ENCODE peak calls at places on chromosomes 6 and 20, in seven cellular contexts. I is breast epithelium, E is AG10803, N is astrocyte of the cerebellum, L is ovary, W is neuronal stem cell, Y is H7. D is an unnamed sample.

GRCh38 chr20:37295001-37295400 is 5.5 kb downstream of the MANBAL start:
- DNase-seq in E (peak), W (no peak), N (peak), L (no peak), Y (no peak), I (no peak), D (no peak)

GRCh38 chr6:3114377-3114776 is 4.1 kb upstream of the BPHL start:
- DNase-seq in I (no peak), N (no peak), W (no peak), E (no peak), L (no peak), Y (no peak), D (no peak)

GRCh38 chr6:90101403-90101802 is 195.2 kb downstream of the BACH2 start:
- DNase-seq in L (no peak), W (no peak), Y (no peak), E (no peak), I (no peak), N (no peak), D (no peak)

GRCh38 chr6:139927236-139927635 is 552.8 kb upstream of the CITED2 start:
- DNase-seq in Y (peak), L (no peak), E (peak), W (no peak), I (no peak), N (peak), D (no peak)

GRCh38 chr6:69416739-69417138 is 380.1 kb downstream of the LMBRD1 start:
- DNase-seq in Y (no peak), N (peak), L (no peak), I (no peak), W (no peak), E (peak), D (no peak)

GRCh38 chr6:161922631-161923119 is 648.8 kb upstream of the AGPAT4 start:
- DNase-seq in W (no peak), L (no peak), E (peak), N (no peak), I (no peak), Y (peak), D (peak)

GRCh38 chr6:152503541-152503940 is 133.6 kb downstream of the SYNE1 start:
- DNase-seq in N (no peak), L (no peak), E (peak), Y (no peak), I (no peak), W (no peak), D (no peak)

GRCh38 chr6:121333196-121333595 is 1.1 kb downstream of the TBC1D32 start:
- DNase-seq in I (no peak), Y (no peak), W (no peak), L (no peak), E (no peak), N (no peak), D (no peak)

GRCh38 chr20:1622450-1622849 is 2.6 kb upstream of the SIRPB1 start:
- DNase-seq in L (no peak), E (no peak), Y (no peak), N (no peak), I (no peak), W (no peak), D (no peak)

GRCh38 chr20:57167971-57168693 is 98.3 kb downstream of the BMP7 start:
- DNase-seq in N (no peak), Y (no peak), L (no peak), I (no peak), E (no peak), W (no peak), D (no peak)

GRCh38 chr20:19491241-19491640 is 266.8 kb upstream of the RIN2 start:
- DNase-seq in L (no peak), I (no peak), Y (no peak), W (no peak), E (no peak), N (no peak), D (no peak)

GRCh38 chr6:37272834-37273566 is 15.1 kb upstream of the TMEM217 start:
- DNase-seq in L (no peak), W (no peak), E (no peak), N (no peak), Y (no peak), I (no peak), D (no peak)

GRCh38 chr6:132300323-132300949 is 100.8 kb downstream of the MOXD1 start:
- DNase-seq in L (no peak), N (peak), E (peak), I (no peak), Y (peak), W (no peak), D (no peak)

GRCh38 chr6:21109421-21110178 is 484.0 kb upstream of the SOX4 start:
- DNase-seq in W (no peak), N (peak), Y (no peak), L (no peak), I (no peak), E (peak), D (no peak)

GRCh38 chr6:129485746-129486145 is 224.2 kb downstream of the ARHGAP18 start:
- DNase-seq in Y (no peak), N (no peak), E (no peak), I (no peak), L (no peak), W (no peak), D (no peak)

GRCh38 chr6:105740946-105741605 is 338.2 kb upstream of the PREP start:
- DNase-seq in L (no peak), E (peak), I (no peak), Y (no peak), W (no peak), N (no peak), D (no peak)

GRCh38 chr6:83637953-83638352 is 70.9 kb downstream of the SNAP91 start:
- DNase-seq in E (no peak), I (no peak), L (no peak), Y (no peak), W (no peak), N (no peak), D (no peak)

GRCh38 chr6:106671651-106672050 is 42.3 kb downstream of the QRSL1 start:
- DNase-seq in W (no peak), I (no peak), E (no peak), L (no peak), N (no peak), Y (no peak), D (no peak)

GRCh38 chr6:34806738-34807453 is 15.0 kb downstream of the BLTP3A start:
- DNase-seq in E (peak), N (no peak), L (no peak), W (no peak), Y (no peak), I (no peak), D (no peak)

GRCh38 chr6:150395388-150396009 is 26.7 kb downstream of the IYD start:
- DNase-seq in W (peak), N (peak), L (peak), I (no peak), E (peak), Y (peak), D (peak)

GRCh38 chr20:17995967-17996819 is 27.4 kb downstream of the MGME1 start:
- DNase-seq in N (peak), L (no peak), I (no peak), E (peak), W (peak), Y (peak), D (no peak)

GRCh38 chr20:39016076-39016475 is 53.9 kb downstream of the DHX35 start:
- DNase-seq in Y (no peak), N (no peak), E (no peak), L (no peak), W (no peak), I (no peak), D (no peak)

GRCh38 chr6:161181136-161181535 is 92.7 kb downstream of the AGPAT4 start:
- DNase-seq in E (no peak), N (no peak), Y (no peak), L (no peak), W (no peak), I (no peak), D (no peak)

GRCh38 chr20:47875302-47876025 is 90.2 kb upstream of the SULF2 start:
- DNase-seq in L (peak), Y (no peak), E (peak), N (no peak), W (no peak), I (no peak), D (no peak)

GRCh38 chr6:161476711-161477110 is 202.8 kb upstream of the AGPAT4 start:
- DNase-seq in I (no peak), W (no peak), L (no peak), E (peak), Y (no peak), N (peak), D (no peak)

GRCh38 chr20:50095476-50096078 is 17.4 kb downstream of the UBE2V1 start:
- DNase-seq in I (no peak), L (no peak), E (no peak), N (no peak), Y (no peak), W (no peak), D (no peak)

GRCh38 chr6:36731622-36732310 is 34.1 kb downstream of the RAB44 start:
- DNase-seq in I (no peak), L (no peak), Y (no peak), W (no peak), E (no peak), N (no peak), D (no peak)

GRCh38 chr20:43926691-43927090 is 12.0 kb downstream of the TOX2 start:
- DNase-seq in W (no peak), L (no peak), N (no peak), E (no peak), I (no peak), Y (no peak), D (no peak)

GRCh38 chr20:56483970-56484369 is 15.5 kb downstream of the RTF2 start:
- DNase-seq in L (no peak), I (no peak), W (no peak), N (no peak), E (no peak), Y (no peak), D (no peak)

GRCh38 chr6:137872071-137872470 is 5.0 kb downstream of the TNFAIP3 start:
- DNase-seq in W (no peak), Y (no peak), N (no peak), E (peak), L (no peak), I (no peak), D (no peak)

GRCh38 chr20:62918830-62919229 is 7.5 kb downstream of the DIDO1 start:
- DNase-seq in L (no peak), W (no peak), N (no peak), I (no peak), Y (no peak), E (no peak), D (no peak)

GRCh38 chr6:21886601-21887091 is 293.1 kb downstream of the SOX4 start:
- DNase-seq in I (no peak), W (no peak), N (no peak), L (no peak), E (peak), Y (no peak), D (no peak)

GRCh38 chr20:19583532-19584175 is 174.4 kb upstream of the RIN2 start:
- DNase-seq in L (peak), Y (peak), W (peak), E (peak), I (peak), N (peak), D (peak)

GRCh38 chr6:97422171-97422570 is 139.2 kb upstream of the MMS22L start:
- DNase-seq in N (no peak), I (no peak), W (no peak), E (no peak), L (no peak), Y (no peak), D (no peak)

GRCh38 chr6:39228111-39228971 is 934 bp downstream of the KCNK5 start:
- DNase-seq in L (peak), Y (peak), W (no peak), I (no peak), N (no peak), E (no peak), D (no peak)
- H3K4me3 ChIP-seq in L (peak), Y (peak), W (peak), I (peak), N (no peak), E (no peak), D (peak)

GRCh38 chr6:10526156-10526555 is 5.0 kb downstream of the GCNT2 start:
- DNase-seq in L (no peak), W (no peak), N (no peak), I (no peak), Y (no peak), E (no peak), D (no peak)
- H3K4me3 ChIP-seq in L (no peak), W (no peak), N (no peak), I (no peak), Y (no peak), E (no peak), D (no peak)

GRCh38 chr6:71887744-71888115 is 1.4 kb downstream of the RIMS1 start:
- DNase-seq in Y (no peak), E (no peak), W (no peak), I (no peak), L (no peak), N (no peak), D (no peak)

GRCh38 chr6:71889366-71889765 is 3.0 kb downstream of the RIMS1 start:
- DNase-seq in I (no peak), N (no peak), W (no peak), L (no peak), Y (no peak), E (no peak), D (no peak)

GRCh38 chr6:71886184-71887005 is at the start of gene RIMS1:
- DNase-seq in L (peak), E (peak), W (peak), N (no peak), Y (peak), I (no peak), D (no peak)

GRCh38 chr6:71888720-71889340 is 2.5 kb downstream of the RIMS1 start:
- DNase-seq in Y (no peak), W (no peak), I (no peak), L (no peak), E (no peak), N (no peak), D (no peak)

GRCh38 chr6:71887006-71887743 is 825 bp downstream of the RIMS1 start:
- DNase-seq in W (peak), E (no peak), L (no peak), Y (peak), I (no peak), N (no peak), D (no peak)
- H3K4me3 ChIP-seq in W (peak), E (peak), L (peak), Y (peak), I (peak), N (peak), D (peak)

GRCh38 chr20:34580588-34580940 is 22.0 kb downstream of the MAP1LC3A start:
- DNase-seq in W (no peak), E (no peak), I (no peak), Y (no peak), L (no peak), N (no peak), D (no peak)
- H3K4me3 ChIP-seq in W (no peak), E (no peak), I (no peak), Y (no peak), L (no peak), N (no peak), D (no peak)

GRCh38 chr6:75204959-75205775 is 686 bp downstream of the COL12A1 start:
- DNase-seq in E (peak), W (peak), L (peak), N (no peak), Y (peak), I (peak), D (no peak)
- H3K4me3 ChIP-seq in E (peak), W (peak), L (peak), N (peak), Y (peak), I (peak), D (peak)

GRCh38 chr6:166861961-166862286 is 94.4 kb downstream of the RNASET2 start:
- DNase-seq in W (no peak), L (no peak), E (no peak), I (no peak), Y (no peak), N (no peak), D (no peak)

GRCh38 chr6:166862287-166862977 is 93.9 kb downstream of the RNASET2 start:
- DNase-seq in E (no peak), W (peak), Y (peak), I (no peak), N (no peak), L (no peak), D (no peak)

GRCh38 chr6:166861304-166861703 is 95.0 kb downstream of the RNASET2 start:
- DNase-seq in E (no peak), L (no peak), I (no peak), Y (no peak), W (no peak), N (no peak), D (no peak)

GRCh38 chr6:166864333-166864732 is 92.0 kb downstream of the RNASET2 start:
- DNase-seq in I (no peak), E (no peak), Y (no peak), W (no peak), L (no peak), N (no peak), D (no peak)

DNA sequence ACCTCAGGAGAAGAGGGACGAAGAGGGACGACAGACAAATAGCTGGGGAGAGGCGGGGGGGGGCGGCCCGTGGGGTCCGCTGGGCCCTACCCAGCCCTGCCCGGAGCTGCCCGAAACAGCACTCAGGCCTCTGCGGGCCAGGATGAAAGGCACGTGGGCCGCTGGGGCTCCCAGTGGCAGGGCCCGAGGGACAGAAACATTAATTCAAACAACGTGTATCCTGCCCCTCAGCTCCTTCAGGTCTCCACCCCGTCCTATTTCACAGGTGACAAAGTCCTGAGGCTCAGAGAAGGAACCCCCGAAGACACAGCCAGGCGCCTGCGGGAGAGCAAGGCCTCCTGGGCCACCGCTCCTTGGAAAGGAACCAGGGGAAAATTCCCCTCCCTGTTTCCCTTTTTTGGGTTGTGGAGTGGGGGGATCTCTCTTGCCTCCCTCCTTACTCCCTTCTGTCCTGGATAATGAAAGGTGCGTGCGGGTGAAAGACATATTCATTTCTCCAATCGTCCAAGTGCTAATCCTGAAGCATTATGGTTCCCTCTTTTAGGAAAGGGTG is 93.3 kb downstream of the RNASET2 start:
- DNase-seq in W (no peak), N (no peak), E (no peak), L (no peak), Y (no peak), I (no peak), D (no peak)
- H3K4me3 ChIP-seq in W (peak), N (peak), E (no peak), L (peak), Y (peak), I (peak), D (peak)

GRCh38 chr20:51801220-51801991 is 915 bp downstream of the SALL4 start:
- DNase-seq in W (peak), I (no peak), N (no peak), Y (peak), E (no peak), L (no peak), D (peak)

GRCh38 chr20:51799586-51799985 is 2.7 kb downstream of the SALL4 start:
- DNase-seq in W (peak), N (no peak), L (no peak), I (no peak), E (no peak), Y (peak), D (no peak)

GRCh38 chr20:51800132-51800721 is 2.1 kb downstream of the SALL4 start:
- DNase-seq in L (peak), N (no peak), E (peak), Y (peak), W (peak), I (peak), D (peak)

GRCh38 chr20:51802170-51802745 is at the start of gene SALL4:
- DNase-seq in W (peak), E (no peak), Y (peak), L (no peak), N (no peak), I (no peak), D (peak)

GRCh38 chr20:51800769-51801219 is 1.5 kb downstream of the SALL4 start:
- DNase-seq in I (no peak), W (no peak), L (no peak), N (no peak), Y (peak), E (no peak), D (peak)
- H3K4me3 ChIP-seq in I (peak), W (peak), L (peak), N (peak), Y (peak), E (peak), D (peak)

GRCh38 chr20:11919571-11919970 is 1.9 kb downstream of the BTBD3 start:
- DNase-seq in I (no peak), N (no peak), Y (no peak), W (no peak), E (no peak), L (no peak), D (no peak)

GRCh38 chr20:11920083-11920482 is 2.4 kb downstream of the BTBD3 start:
- DNase-seq in E (no peak), W (no peak), I (no peak), Y (no peak), N (no peak), L (no peak), D (no peak)

GRCh38 chr20:11917663-11918062 is at the start of gene BTBD3:
- DNase-seq in I (no peak), W (no peak), L (no peak), Y (peak), N (peak), E (peak), D (peak)

GRCh38 chr20:11919046-11919445 is 1.4 kb downstream of the BTBD3 start:
- DNase-seq in W (no peak), Y (no peak), E (no peak), I (no peak), L (peak), N (peak), D (no peak)

DNA sequence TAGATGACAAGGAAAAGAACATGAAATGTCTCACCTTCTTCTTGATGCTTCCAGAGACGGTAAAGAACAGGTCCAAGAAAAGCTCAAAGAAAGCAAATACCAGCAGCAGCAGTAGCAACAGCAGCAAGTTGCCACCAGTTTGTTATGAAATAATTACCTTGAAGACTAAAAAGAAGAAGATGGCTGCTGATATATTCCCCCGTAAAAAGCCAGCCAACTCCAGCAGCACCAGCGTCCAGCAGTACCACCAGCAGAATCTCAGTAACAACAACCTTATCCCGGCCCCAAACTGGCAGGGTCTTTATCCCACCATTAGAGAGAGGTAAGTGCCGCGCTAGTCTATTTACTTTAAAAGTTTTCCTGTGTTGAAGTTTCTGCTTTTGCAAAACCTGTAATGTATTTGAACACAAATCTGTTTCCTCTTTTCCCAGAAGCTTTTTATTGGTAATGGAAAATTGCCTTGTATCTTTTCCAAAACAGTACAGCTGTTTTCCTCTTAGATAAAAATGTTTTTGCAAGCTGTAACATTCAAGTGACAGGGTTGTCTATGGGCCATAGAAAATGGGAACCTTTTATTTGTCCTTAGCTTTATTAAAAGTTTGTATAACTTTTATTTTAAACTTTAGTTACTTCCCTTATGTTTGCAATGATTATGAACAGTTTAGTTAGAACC is 723 bp downstream of the BTBD3 start:
- DNase-seq in W (no peak), Y (no peak), L (no peak), I (no peak), N (no peak), E (no peak), D (no peak)
- H3K4me3 ChIP-seq in W (no peak), Y (no peak), L (peak), I (peak), N (peak), E (peak), D (peak)

GRCh38 chr6:72850469-72850868 is 228.6 kb downstream of the KCNQ5 start:
- DNase-seq in N (no peak), I (no peak), L (no peak), E (no peak), Y (no peak), W (no peak), D (no peak)
- H3K4me3 ChIP-seq in N (no peak), I (no peak), L (no peak), E (no peak), Y (no peak), W (no peak), D (no peak)